ENCODE peak calls at places on chromosome 5, in ten cellular contexts. T is foreskin fibroblast, Q is tibial artery, P is Peyer's patch, H is right lobe of liver, B is AG04449, D is fibroblast of pulmonary artery, V is PC-9, Z is heart left ventricle, X is fibroblast of the aortic adventitia. Y is an unnamed sample.
A peak's percentile ranks its signal among the peaks of the same experiment; 100 is the strongest.

GRCh38 chr5:129459485-129460120 is 495 bp upstream of the ADAMTS19 start:
- DNase-seq in T (peak; percentile 78), Q (no peak), P (no peak), H (peak; percentile 41), B (no peak), D (peak; percentile 59), V (no peak), Z (peak; percentile 41), X (peak; percentile 3), Y (peak; percentile 0)

GRCh38 chr5:34682926-34683623 is 26.9 kb downstream of the RAI14 start:
- DNase-seq in T (no peak), Q (no peak), P (peak; percentile 56), H (no peak), B (no peak), D (peak; percentile 33), V (peak; percentile 97), Z (no peak), X (peak; percentile 32), Y (no peak)

GRCh38 chr5:71861682-71862457 is 142.8 kb downstream of the CARTPT start:
- DNase-seq in T (no peak), Q (no peak), P (no peak), H (no peak), B (no peak), D (no peak), V (no peak), Z (no peak), X (no peak), Y (no peak)

GRCh38 chr5:141692533-141692888 is 10.5 kb upstream of the ARAP3 start:
- DNase-seq in T (no peak), Q (no peak), P (no peak), H (no peak), B (no peak), D (no peak), V (no peak), Z (no peak), X (no peak), Y (no peak)

GRCh38 chr5:77316871-77317661 is 106.6 kb downstream of the PDE8B start:
- DNase-seq in T (peak; percentile 25), Q (no peak), P (no peak), H (no peak), B (no peak), D (no peak), V (no peak), Z (no peak), X (no peak), Y (peak; percentile 33)

GRCh38 chr5:39064450-39064849 is 9.7 kb downstream of the RICTOR start:
- DNase-seq in T (no peak), Q (no peak), P (no peak), H (no peak), B (no peak), D (no peak), V (no peak), Z (no peak), X (no peak), Y (no peak)

GRCh38 chr5:139273572-139274264 is 19.8 kb upstream of the MATR3 start:
- DNase-seq in T (peak; percentile 97), Q (peak; percentile 81), P (peak; percentile 94), H (peak; percentile 94), B (no peak), D (peak; percentile 86), V (peak; percentile 94), Z (peak; percentile 92), X (peak; percentile 75), Y (peak; percentile 76)

GRCh38 chr5:168777651-168778050 is 198.5 kb upstream of the PANK3 start:
- DNase-seq in T (no peak), Q (no peak), P (no peak), H (no peak), B (no peak), D (no peak), V (no peak), Z (no peak), X (no peak), Y (no peak)

GRCh38 chr5:72508241-72509170 is 1.3 kb upstream of the ZNF366 start:
- DNase-seq in T (no peak), Q (no peak), P (no peak), H (no peak), B (no peak), D (no peak), V (no peak), Z (no peak), X (no peak), Y (no peak)

GRCh38 chr5:179373961-179374505 is 28.8 kb upstream of the ADAMTS2 start:
- DNase-seq in T (no peak), Q (peak; percentile 18), P (peak; percentile 43), H (no peak), B (no peak), D (no peak), V (no peak), Z (no peak), X (no peak), Y (no peak)

GRCh38 chr5:38718874-38719391 is 126.9 kb upstream of the OSMR start:
- DNase-seq in T (peak; percentile 57), Q (no peak), P (no peak), H (no peak), B (no peak), D (peak; percentile 41), V (no peak), Z (no peak), X (peak; percentile 49), Y (peak; percentile 67)

DNA sequence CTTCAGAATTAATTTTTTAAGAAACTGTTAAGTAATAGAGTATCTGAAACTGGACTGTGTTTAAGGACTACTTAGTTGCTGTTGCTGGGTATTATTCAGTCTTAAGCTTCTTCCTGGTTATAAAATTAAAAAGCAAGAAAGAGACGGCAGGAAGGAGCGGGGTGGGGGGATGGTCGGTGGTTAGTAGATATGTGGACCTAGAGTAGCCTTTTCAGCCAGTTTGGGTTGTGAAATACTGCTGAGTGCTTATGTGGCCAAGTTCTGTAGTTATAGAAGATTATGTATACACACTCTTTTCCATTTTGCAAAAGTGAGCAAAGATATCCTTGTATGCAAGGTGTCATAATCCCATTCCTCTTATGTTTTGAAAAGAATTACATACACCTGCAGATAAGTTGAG is 28.5 kb downstream of the TRIO start:
- DNase-seq in T (peak; percentile 55), Q (no peak), P (no peak), H (no peak), B (no peak), D (peak; percentile 79), V (no peak), Z (no peak), X (peak; percentile 56), Y (peak; percentile 73)
- H3K4me3 ChIP-seq in T (no peak overlapping the region), Q (no peak overlapping the region), P (no peak overlapping the region), H (no peak overlapping the region), B (no peak overlapping the region), D (no peak overlapping the region), V (no peak overlapping the region), Z (no peak overlapping the region), X (no peak overlapping the region), Y (no peak overlapping the region)

GRCh38 chr5:125525356-125525755 is 778.9 kb upstream of the ZNF608 start:
- DNase-seq in T (no peak), Q (no peak), P (no peak), H (no peak), B (no peak), D (peak; percentile 51), V (no peak), Z (no peak), X (peak; percentile 89), Y (no peak)

GRCh38 chr5:125526940-125527339 is 780.5 kb upstream of the ZNF608 start:
- DNase-seq in T (no peak), Q (no peak), P (no peak), H (no peak), B (no peak), D (peak; percentile 39), V (no peak), Z (no peak), X (peak; percentile 54), Y (no peak)

GRCh38 chr5:125530833-125531610 is 784.6 kb upstream of the ZNF608 start:
- DNase-seq in T (no peak), Q (no peak), P (no peak), H (no peak), B (no peak), D (no peak), V (no peak), Z (no peak), X (no peak), Y (no peak)

DNA sequence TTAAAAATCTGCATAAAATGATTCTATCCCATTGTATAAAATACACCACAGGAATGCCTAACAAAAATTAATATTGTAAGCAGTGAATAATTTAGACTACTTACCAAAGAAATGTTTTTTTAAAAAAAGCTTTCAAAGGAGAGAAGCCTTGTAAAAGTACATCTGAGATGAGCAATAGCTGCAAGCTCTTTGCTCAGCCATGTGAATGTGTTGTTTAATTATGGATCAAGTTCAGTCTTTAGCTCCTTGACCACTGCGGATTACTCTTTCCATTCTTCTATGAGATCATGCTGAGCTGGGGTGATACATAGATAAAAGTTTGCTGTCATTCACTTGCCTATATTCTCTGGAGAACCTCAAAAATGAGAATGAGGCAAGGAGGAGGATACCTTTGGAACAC is 782.4 kb upstream of the ZNF608 start:
- DNase-seq in T (peak; percentile 15), Q (no peak), P (no peak), H (no peak), B (no peak), D (no peak), V (no peak), Z (no peak), X (no peak), Y (no peak)
- H3K4me3 ChIP-seq in T (no peak overlapping the region), Q (no peak overlapping the region), P (no peak overlapping the region), H (no peak overlapping the region), B (no peak overlapping the region), D (no peak overlapping the region), V (no peak overlapping the region), Z (no peak overlapping the region), X (no peak overlapping the region), Y (no peak overlapping the region)

GRCh38 chr5:81924467-81924866 is 47.4 kb upstream of the ATG10 start:
- DNase-seq in T (no peak), Q (no peak), P (no peak), H (no peak), B (no peak), D (no peak), V (no peak), Z (peak; percentile 63), X (no peak), Y (no peak)
- H3K4me3 ChIP-seq in T (no peak overlapping the region), Q (no peak overlapping the region), P (no peak overlapping the region), H (no peak overlapping the region), B (no peak overlapping the region), D (no peak overlapping the region), V (no peak overlapping the region), Z (no peak overlapping the region), X (no peak overlapping the region), Y (no peak overlapping the region)

GRCh38 chr5:149489605-149490037 is 61.6 kb downstream of the CSNK1A1 start:
- DNase-seq in T (peak; percentile 68), Q (no peak), P (no peak), H (no peak), B (no peak), D (peak; percentile 76), V (no peak), Z (peak; percentile 67), X (peak; percentile 86), Y (peak; percentile 89)

GRCh38 chr5:149486726-149487635 is 64.3 kb downstream of the CSNK1A1 start:
- DNase-seq in T (peak; percentile 82), Q (no peak), P (no peak), H (no peak), B (no peak), D (peak; percentile 72), V (peak; percentile 24), Z (no peak), X (peak; percentile 70), Y (peak; percentile 92)

GRCh38 chr5:149488645-149489306 is 62.5 kb downstream of the CSNK1A1 start:
- DNase-seq in T (peak; percentile 61), Q (no peak), P (no peak), H (no peak), B (no peak), D (no peak), V (no peak), Z (no peak), X (no peak), Y (no peak)

GRCh38 chr5:149485655-149486615 is 65.3 kb downstream of the CSNK1A1 start:
- DNase-seq in T (peak; percentile 99), Q (peak; percentile 91), P (peak; percentile 90), H (peak; percentile 58), B (peak; percentile 100), D (peak; percentile 99), V (peak; percentile 89), Z (peak; percentile 94), X (peak; percentile 100), Y (peak; percentile 100)

GRCh38 chr5:149487672-149488071 is 63.6 kb downstream of the CSNK1A1 start:
- DNase-seq in T (no peak), Q (no peak), P (no peak), H (no peak), B (no peak), D (no peak), V (no peak), Z (no peak), X (no peak), Y (no peak)
- H3K4me3 ChIP-seq in T (no peak overlapping the region), Q (no peak overlapping the region), P (no peak overlapping the region), H (no peak overlapping the region), B (no peak overlapping the region), D (no peak overlapping the region), V (no peak overlapping the region), Z (no peak overlapping the region), X (no peak overlapping the region), Y (no peak overlapping the region)

Y was measured in AG10803.